ENCODE peak calls at places on chromosomes 13 and 19, in eight cellular contexts. V is uterus, M is breast epithelium, Q is heart left ventricle, J is stomach, T is ovary, I is body of pancreas, W is IMR-90. Y is an unnamed sample. For H3K4me1, the result is how much of the 10 kb centered on the place peaks cover.

GRCh38 chr13:40175639-40176038 is 490.8 kb downstream of the FOXO1 start:
- DNase-seq in V (no peak), M (no peak), Q (no peak), J (no peak), T (no peak), I (no peak), W (no peak), Y (no peak)

GRCh38 chr19:38717051-38717450 is 27.2 kb downstream of the CAPN12 start:
- DNase-seq in V (no peak), M (no peak), Q (no peak), J (no peak), T (no peak), I (no peak), W (no peak), Y (no peak)

GRCh38 chr13:113982296-113982661 is 8.4 kb upstream of the C13orf46 start:
- DNase-seq in V (no peak), M (no peak), Q (no peak), J (no peak), T (no peak), I (no peak), W (no peak), Y (peak)

GRCh38 chr19:8609210-8610040 is 1.1 kb downstream of the ADAMTS10 start:
- DNase-seq in V (peak), M (no peak), Q (peak), J (peak), T (peak), I (peak), W (peak), Y (peak)

GRCh38 chr19:28169168-28169862 is 1043.6 kb downstream of the UQCRFS1 start:
- DNase-seq in V (no peak), M (no peak), Q (no peak), J (no peak), T (no peak), I (no peak), W (no peak), Y (no peak)

GRCh38 chr19:7637374-7638256 is 705 bp downstream of the STXBP2 start:
- DNase-seq in V (no peak), M (no peak), Q (peak), J (peak), T (no peak), I (peak), W (no peak), Y (peak)

GRCh38 chr13:27617801-27618411 is 2.4 kb downstream of the LNX2 start:
- DNase-seq in V (no peak), M (no peak), Q (no peak), J (peak), T (no peak), I (peak), W (no peak), Y (no peak)

GRCh38 chr13:51330741-51331140 is 8.8 kb upstream of the SERPINE3 start:
- DNase-seq in V (no peak), M (peak), Q (no peak), J (no peak), T (no peak), I (no peak), W (no peak), Y (no peak)

GRCh38 chr13:112638157-112638750 is 50.3 kb upstream of the TUBGCP3 start:
- DNase-seq in V (peak), M (no peak), Q (no peak), J (no peak), T (no peak), I (no peak), W (no peak), Y (no peak)

GRCh38 chr19:8367327-8368001 is 3.5 kb downstream of the ANGPTL4 start:
- DNase-seq in V (peak), M (peak), Q (peak), J (peak), T (peak), I (peak), W (peak), Y (peak)

GRCh38 chr13:77584111-77584510 is 48.6 kb downstream of the SCEL start:
- DNase-seq in V (no peak), M (peak), Q (no peak), J (no peak), T (no peak), I (no peak), W (no peak), Y (no peak)

GRCh38 chr19:1921825-1922224 is 16.6 kb downstream of the ADAT3 start:
- DNase-seq in V (no peak), M (no peak), Q (no peak), J (no peak), T (no peak), I (no peak), W (no peak), Y (no peak)

GRCh38 chr13:48579167-48579918 is 46.5 kb upstream of the RCBTB2 start:
- DNase-seq in V (no peak), M (no peak), Q (no peak), J (peak), T (no peak), I (peak), W (no peak), Y (no peak)

GRCh38 chr19:24055548-24055947 is 31.4 kb upstream of the ZNF254 start:
- DNase-seq in V (no peak), M (no peak), Q (no peak), J (no peak), T (no peak), I (no peak), W (no peak), Y (no peak)

GRCh38 chr19:6067975-6068374 is 42.3 kb downstream of the RFX2 start:
- DNase-seq in V (no peak), M (no peak), Q (no peak), J (no peak), T (no peak), I (no peak), W (no peak), Y (no peak)

GRCh38 chr13:59176775-59177174 is 987.0 kb downstream of the DIAPH3 start:
- DNase-seq in V (no peak), M (no peak), Q (no peak), J (no peak), T (no peak), I (no peak), W (no peak), Y (no peak)
- TF ChIP-seq CTCF in V (no peak), M (no peak), Q (no peak), J (no peak), T (no peak), I (no peak), W (peak), Y (no peak)

DNA sequence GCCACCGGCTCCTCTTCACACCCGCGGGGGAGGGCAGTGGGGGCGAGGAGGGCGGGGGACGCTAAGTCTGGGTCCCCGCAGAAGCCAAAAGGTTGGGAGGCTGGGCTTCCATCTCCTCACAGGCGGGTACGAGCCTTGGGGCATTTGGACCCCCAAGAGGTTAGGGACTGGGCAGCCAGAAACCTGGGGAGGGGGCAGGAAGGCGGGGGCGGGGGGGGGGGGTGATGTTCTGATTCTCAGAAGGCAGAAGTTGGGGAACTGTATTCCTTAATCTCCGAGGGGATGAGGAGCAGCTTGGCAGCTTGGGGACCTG is 5.1 kb downstream of the BCL3 start:
- DNase-seq in V (no peak), M (no peak), Q (no peak), J (no peak), T (no peak), I (no peak), W (no peak), Y (no peak)
- H3K4me1 ChIP-seq in V (under half), M (under half), Q (half or more), J (half or more), T (under half), I (half or more), W (half or more), Y (half or more)

DNA sequence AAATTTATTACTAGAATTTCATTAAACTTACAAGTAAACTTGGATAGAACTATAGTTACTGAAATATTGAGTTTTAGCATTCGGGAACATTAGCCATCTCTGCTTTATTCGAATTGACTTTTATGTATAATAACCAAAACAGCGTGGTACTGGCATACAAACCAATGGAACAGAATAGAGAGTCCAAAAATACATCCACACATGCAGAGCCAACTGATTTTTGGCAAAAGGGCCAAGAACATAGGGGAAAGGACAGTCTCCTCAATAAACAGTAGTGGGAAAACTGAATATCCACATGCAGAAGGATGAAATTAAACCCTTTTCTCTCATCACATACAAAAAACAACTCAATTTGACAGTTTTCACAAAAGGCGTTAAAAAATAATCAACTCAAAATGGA is 84.3 kb downstream of the EPSTI1 start:
- DNase-seq in V (no peak), M (no peak), Q (no peak), J (no peak), T (no peak), I (no peak), W (no peak), Y (no peak)
- TF ChIP-seq POLR2A in V (no peak), M (no peak), Q (no peak), J (no peak), T (no peak), I (no peak), W (no peak), Y (no peak)

DNA sequence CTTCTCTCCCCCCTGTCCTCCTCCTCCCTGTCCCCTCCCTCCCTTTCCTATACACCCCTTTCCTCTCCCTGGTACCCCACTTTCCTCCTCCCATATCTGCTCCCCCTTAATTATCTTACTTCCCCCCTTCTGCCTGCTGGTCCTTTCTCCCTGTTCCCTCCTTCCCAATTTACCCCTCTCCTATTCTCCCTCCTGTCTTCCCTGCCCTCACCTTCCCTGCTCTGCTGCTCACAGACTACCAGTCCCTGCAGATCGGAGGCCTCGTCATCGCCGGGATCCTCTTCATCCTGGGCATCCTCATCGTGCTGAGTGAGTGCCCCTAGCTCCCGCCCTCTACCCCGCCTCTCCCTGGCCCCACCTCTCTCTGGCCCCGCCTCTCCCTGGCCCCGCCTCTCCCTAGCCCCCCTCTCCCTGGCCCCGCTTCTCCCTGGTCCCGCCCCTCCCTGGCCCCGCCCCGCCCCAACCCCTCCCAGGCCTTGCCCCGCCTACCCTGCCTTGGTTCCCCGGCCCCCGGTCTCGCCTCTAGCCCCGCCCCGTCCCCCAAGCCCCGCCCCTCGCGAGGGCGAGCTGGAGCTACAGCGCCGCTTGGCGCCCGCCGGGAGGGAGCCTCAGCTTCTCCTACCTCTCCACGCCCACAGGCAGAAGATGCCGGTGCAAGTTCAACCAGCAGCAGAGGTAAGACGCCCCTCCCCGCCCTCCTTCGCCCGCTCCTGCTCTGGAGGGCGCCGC is 2.0 kb upstream of the FXYD7 start:
- DNase-seq in V (peak), M (peak), Q (peak), J (peak), T (peak), I (peak), W (peak), Y (peak)
- TF ChIP-seq CTCF in V (peak), M (no peak), Q (no peak), J (no peak), T (no peak), I (peak), W (peak), Y (peak)

GRCh38 chr19:55115446-55116065 is 1.9 kb downstream of the PPP1R12C start:
- DNase-seq in V (peak), M (no peak), Q (no peak), J (no peak), T (no peak), I (no peak), W (peak), Y (no peak)
- H3K4me1 ChIP-seq in V (under half), M (under half), Q (half or more), J (half or more), T (under half), I (under half), W (under half), Y (half or more)

GRCh38 chr19:40190891-40191835 is at the start of gene MAP3K10:
- DNase-seq in V (peak), M (no peak), Q (peak), J (peak), T (peak), I (peak), W (peak), Y (peak)
- TF ChIP-seq POLR2A in V (peak), M (no peak), Q (peak), J (no peak), T (no peak), I (peak), W (no peak), Y (peak)

GRCh38 chr19:52397310-52398090 is at the start of gene ZNF528:
- DNase-seq in V (peak), M (peak), Q (peak), J (peak), T (peak), I (peak), W (peak), Y (peak)

GRCh38 chr19:52398091-52398461 is 427 bp downstream of the ZNF528 start:
- DNase-seq in V (no peak), M (no peak), Q (no peak), J (no peak), T (peak), I (peak), W (peak), Y (peak)
- TF ChIP-seq CTCF in V (no peak), M (no peak), Q (no peak), J (no peak), T (no peak), I (no peak), W (no peak), Y (no peak)

GRCh38 chr19:10896851-10897526 is 25.6 kb downstream of the CARM1 start:
- DNase-seq in V (no peak), M (no peak), Q (no peak), J (no peak), T (no peak), I (no peak), W (peak), Y (no peak)
- H3K4me1 ChIP-seq in V (under half), M (under half), Q (under half), J (under half), T (under half), I (under half), W (under half), Y (under half)

GRCh38 chr19:55216461-55217198 is 7.3 kb upstream of the PTPRH start:
- DNase-seq in V (peak), M (peak), Q (peak), J (peak), T (peak), I (peak), W (peak), Y (peak)
- TF ChIP-seq POLR2A in V (no peak), M (no peak), Q (no peak), J (no peak), T (no peak), I (peak), W (peak), Y (no peak)